ENCODE peak calls at places on chromosomes 5 and 9, in five cellular contexts. One of them, this sample, is unnamed.

GRCh38 chr9:76313771-76314170 is 80.5 kb downstream of the RFK start:
- DNase-seq in coronary artery: no peak
- DNase-seq in IMR-90: no peak
- DNase-seq in adrenal gland: no peak
- DNase-seq in epithelial cell of proximal tubule: no peak
- DNase-seq in this sample: no peak

GRCh38 chr5:62600560-62601252 is 22.1 kb downstream of the LRRC70 start:
- DNase-seq in coronary artery: no peak
- DNase-seq in IMR-90: no peak
- DNase-seq in adrenal gland: no peak
- DNase-seq in epithelial cell of proximal tubule: no peak
- DNase-seq in this sample: no peak

GRCh38 chr5:89932771-89933181 is 476.8 kb downstream of the CETN3 start:
- DNase-seq in coronary artery: no peak
- DNase-seq in IMR-90: no peak
- DNase-seq in adrenal gland: no peak
- DNase-seq in epithelial cell of proximal tubule: no peak
- DNase-seq in this sample: no peak

GRCh38 chr9:71755869-71756268 is 12.4 kb downstream of the CEMIP2 start:
- DNase-seq in coronary artery: no peak
- DNase-seq in IMR-90: no peak
- DNase-seq in adrenal gland: no peak
- DNase-seq in epithelial cell of proximal tubule: no peak
- DNase-seq in this sample: no peak

GRCh38 chr9:88811511-88811910 is 179.8 kb upstream of the S1PR3 start:
- DNase-seq in coronary artery: peak
- DNase-seq in IMR-90: no peak
- DNase-seq in adrenal gland: no peak
- DNase-seq in epithelial cell of proximal tubule: no peak
- DNase-seq in this sample: no peak

GRCh38 chr5:95043234-95043633 is 241.7 kb downstream of the MCTP1 start:
- DNase-seq in coronary artery: no peak
- DNase-seq in IMR-90: no peak
- DNase-seq in adrenal gland: no peak
- DNase-seq in epithelial cell of proximal tubule: no peak
- DNase-seq in this sample: no peak

GRCh38 chr5:124262443-124262842 is 484.0 kb downstream of the ZNF608 start:
- DNase-seq in coronary artery: no peak
- DNase-seq in IMR-90: no peak
- DNase-seq in adrenal gland: no peak
- DNase-seq in epithelial cell of proximal tubule: no peak
- DNase-seq in this sample: no peak

GRCh38 chr9:97510797-97511761 is 9.6 kb downstream of the TMOD1 start:
- DNase-seq in coronary artery: no peak
- DNase-seq in IMR-90: peak
- DNase-seq in adrenal gland: no peak
- DNase-seq in epithelial cell of proximal tubule: peak
- DNase-seq in this sample: peak

GRCh38 chr5:4555739-4556285 is 584.3 kb upstream of the ADAMTS16 start:
- DNase-seq in coronary artery: no peak
- DNase-seq in IMR-90: no peak
- DNase-seq in adrenal gland: no peak
- DNase-seq in epithelial cell of proximal tubule: no peak
- DNase-seq in this sample: no peak

GRCh38 chr5:137792291-137792690 is 38.1 kb upstream of the HNRNPA0 start:
- DNase-seq in coronary artery: no peak
- DNase-seq in IMR-90: no peak
- DNase-seq in adrenal gland: no peak
- DNase-seq in epithelial cell of proximal tubule: peak
- DNase-seq in this sample: no peak

GRCh38 chr5:29263836-29264235 is 1929.7 kb upstream of the CDH6 start:
- DNase-seq in coronary artery: no peak
- DNase-seq in IMR-90: no peak
- DNase-seq in adrenal gland: no peak
- DNase-seq in epithelial cell of proximal tubule: no peak
- DNase-seq in this sample: no peak

GRCh38 chr9:70802206-70802605 is 319.2 kb downstream of the TRPM3 start:
- DNase-seq in coronary artery: no peak
- DNase-seq in IMR-90: no peak
- DNase-seq in adrenal gland: no peak
- DNase-seq in epithelial cell of proximal tubule: no peak
- DNase-seq in this sample: no peak

GRCh38 chr5:135462304-135462703 is 10.2 kb upstream of the TIFAB start:
- DNase-seq in coronary artery: no peak
- DNase-seq in IMR-90: peak
- DNase-seq in adrenal gland: peak
- DNase-seq in epithelial cell of proximal tubule: no peak
- DNase-seq in this sample: no peak

GRCh38 chr9:113705938-113706519 is 170.1 kb upstream of the ZNF618 start:
- DNase-seq in coronary artery: peak
- DNase-seq in IMR-90: no peak
- DNase-seq in adrenal gland: no peak
- DNase-seq in epithelial cell of proximal tubule: peak
- DNase-seq in this sample: peak

GRCh38 chr5:131396015-131396414 is 132.2 kb downstream of the CDC42SE2 start:
- DNase-seq in coronary artery: no peak
- DNase-seq in IMR-90: no peak
- DNase-seq in adrenal gland: no peak
- DNase-seq in epithelial cell of proximal tubule: no peak
- DNase-seq in this sample: no peak

GRCh38 chr5:136750507-136750906 is 385.2 kb upstream of the TRPC7 start:
- DNase-seq in coronary artery: no peak
- DNase-seq in IMR-90: no peak
- DNase-seq in adrenal gland: no peak
- DNase-seq in epithelial cell of proximal tubule: no peak
- DNase-seq in this sample: no peak

GRCh38 chr5:84568171-84568570 is 183.5 kb upstream of the EDIL3 start:
- DNase-seq in coronary artery: no peak
- DNase-seq in IMR-90: no peak
- DNase-seq in adrenal gland: no peak
- DNase-seq in epithelial cell of proximal tubule: no peak
- DNase-seq in this sample: no peak

GRCh38 chr9:131138676-131139075 is 13.3 kb downstream of the NUP214 start:
- DNase-seq in coronary artery: no peak
- DNase-seq in IMR-90: no peak
- DNase-seq in adrenal gland: no peak
- DNase-seq in epithelial cell of proximal tubule: no peak
- DNase-seq in this sample: no peak

GRCh38 chr5:77249475-77249874 is 39.0 kb downstream of the PDE8B start:
- DNase-seq in coronary artery: no peak
- DNase-seq in IMR-90: no peak
- DNase-seq in adrenal gland: no peak
- DNase-seq in epithelial cell of proximal tubule: no peak
- DNase-seq in this sample: no peak

GRCh38 chr5:142095035-142095434 is 13.5 kb upstream of the NDFIP1 start:
- DNase-seq in coronary artery: no peak
- DNase-seq in IMR-90: no peak
- DNase-seq in adrenal gland: no peak
- DNase-seq in epithelial cell of proximal tubule: no peak
- DNase-seq in this sample: no peak

GRCh38 chr5:60248900-60249299 is 355.4 kb upstream of the PDE4D start:
- DNase-seq in coronary artery: no peak
- DNase-seq in IMR-90: no peak
- DNase-seq in adrenal gland: peak
- DNase-seq in epithelial cell of proximal tubule: no peak
- DNase-seq in this sample: no peak

GRCh38 chr9:98482248-98482647 is 226.5 kb downstream of the GABBR2 start:
- DNase-seq in coronary artery: no peak
- DNase-seq in IMR-90: no peak
- DNase-seq in adrenal gland: no peak
- DNase-seq in epithelial cell of proximal tubule: no peak
- DNase-seq in this sample: no peak

GRCh38 chr9:101465330-101465915 is 29.8 kb upstream of the ALDOB start:
- DNase-seq in coronary artery: no peak
- DNase-seq in IMR-90: peak
- DNase-seq in adrenal gland: peak
- DNase-seq in epithelial cell of proximal tubule: no peak
- DNase-seq in this sample: no peak

GRCh38 chr9:133677126-133678010 is 41.2 kb downstream of the DBH start:
- DNase-seq in coronary artery: no peak
- DNase-seq in IMR-90: no peak
- DNase-seq in adrenal gland: no peak
- DNase-seq in epithelial cell of proximal tubule: no peak
- DNase-seq in this sample: no peak

GRCh38 chr5:134948929-134949328 is 18.8 kb upstream of the CATSPER3 start:
- DNase-seq in coronary artery: no peak
- DNase-seq in IMR-90: peak
- DNase-seq in adrenal gland: no peak
- DNase-seq in epithelial cell of proximal tubule: no peak
- DNase-seq in this sample: no peak

GRCh38 chr9:4798281-4798680 is 5.5 kb downstream of the RCL1 start:
- DNase-seq in coronary artery: no peak
- DNase-seq in IMR-90: no peak
- DNase-seq in adrenal gland: no peak
- DNase-seq in epithelial cell of proximal tubule: no peak
- DNase-seq in this sample: no peak

GRCh38 chr9:23824241-23825142 is 1.5 kb downstream of the ELAVL2 start:
- DNase-seq in coronary artery: no peak
- DNase-seq in IMR-90: no peak
- DNase-seq in adrenal gland: no peak
- DNase-seq in epithelial cell of proximal tubule: no peak
- DNase-seq in this sample: no peak

GRCh38 chr9:131744171-131744714 is 4.4 kb upstream of the RAPGEF1 start:
- DNase-seq in coronary artery: no peak
- DNase-seq in IMR-90: peak
- DNase-seq in adrenal gland: no peak
- DNase-seq in epithelial cell of proximal tubule: no peak
- DNase-seq in this sample: no peak

GRCh38 chr5:1351156-1351555 is 6.3 kb upstream of the CLPTM1L start:
- DNase-seq in coronary artery: no peak
- DNase-seq in IMR-90: no peak
- DNase-seq in adrenal gland: no peak
- DNase-seq in epithelial cell of proximal tubule: no peak
- DNase-seq in this sample: no peak

GRCh38 chr5:1039706-1040260 is 31.2 kb downstream of the NKD2 start:
- DNase-seq in coronary artery: no peak
- DNase-seq in IMR-90: no peak
- DNase-seq in adrenal gland: no peak
- DNase-seq in epithelial cell of proximal tubule: no peak
- DNase-seq in this sample: no peak

GRCh38 chr5:142613231-142613630 is 72.7 kb downstream of the FGF1 start:
- DNase-seq in coronary artery: no peak
- DNase-seq in IMR-90: peak
- DNase-seq in adrenal gland: no peak
- DNase-seq in epithelial cell of proximal tubule: no peak
- DNase-seq in this sample: no peak

GRCh38 chr5:122457178-122457826 is 145.3 kb downstream of the SNCAIP start:
- DNase-seq in coronary artery: no peak
- DNase-seq in IMR-90: no peak
- DNase-seq in adrenal gland: no peak
- DNase-seq in epithelial cell of proximal tubule: no peak
- DNase-seq in this sample: no peak

GRCh38 chr9:37944671-37945481 is 40.9 kb upstream of the SLC25A51 start:
- DNase-seq in coronary artery: no peak
- DNase-seq in IMR-90: peak
- DNase-seq in adrenal gland: no peak
- DNase-seq in epithelial cell of proximal tubule: no peak
- DNase-seq in this sample: no peak

DNA sequence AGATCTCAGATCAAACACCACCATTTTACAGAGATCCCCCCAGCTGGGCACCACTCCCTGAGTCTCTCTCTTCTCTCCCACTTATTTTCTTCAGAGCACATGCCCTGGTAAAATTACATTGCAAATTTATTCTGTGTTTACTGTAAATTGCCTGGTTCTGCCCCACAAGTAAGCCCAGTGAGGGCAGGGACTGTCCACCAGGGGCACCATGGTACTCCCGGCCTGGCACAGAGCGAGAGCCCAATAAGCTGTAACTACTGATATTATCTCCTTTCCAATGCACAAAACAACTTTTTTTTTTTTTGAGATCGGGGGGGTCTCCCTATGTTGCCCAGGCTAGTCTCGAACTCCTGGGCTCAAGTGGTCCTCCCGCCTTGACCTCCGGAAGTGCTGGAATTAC is 123.0 kb downstream of the PAX5 start:
- DNase-seq in coronary artery: no peak
- DNase-seq in IMR-90: no peak
- DNase-seq in adrenal gland: no peak
- DNase-seq in epithelial cell of proximal tubule: no peak
- DNase-seq in this sample: no peak
- TF ChIP-seq CTCF in coronary artery: no peak
- TF ChIP-seq CTCF in IMR-90: no peak
- TF ChIP-seq CTCF in adrenal gland: no peak
- TF ChIP-seq CTCF in epithelial cell of proximal tubule: no peak
- TF ChIP-seq CTCF in this sample: no peak

DNA sequence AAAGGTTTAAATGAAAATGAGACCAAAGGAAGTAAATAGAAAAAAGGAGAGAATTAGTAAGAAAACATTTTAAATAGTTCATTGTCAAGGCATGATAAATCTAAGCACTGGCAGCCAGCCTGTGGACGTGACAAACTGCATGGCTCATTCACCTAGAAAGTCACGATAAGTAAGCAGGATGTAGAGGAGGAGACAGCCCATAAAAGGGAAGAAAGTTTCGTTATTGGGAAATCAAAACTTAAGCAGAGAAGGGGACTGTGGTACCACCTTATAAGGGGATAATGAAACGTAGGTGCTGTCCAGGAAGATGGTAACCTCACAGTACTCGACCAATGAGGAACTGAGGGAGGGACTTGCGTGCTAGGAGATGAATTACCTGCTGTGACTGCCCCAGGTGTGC is 494.5 kb upstream of the GRAMD2B start:
- DNase-seq in coronary artery: no peak
- DNase-seq in IMR-90: no peak
- DNase-seq in adrenal gland: no peak
- DNase-seq in epithelial cell of proximal tubule: no peak
- DNase-seq in this sample: no peak
- TF ChIP-seq CTCF in coronary artery: no peak
- TF ChIP-seq CTCF in IMR-90: no peak
- TF ChIP-seq CTCF in adrenal gland: no peak
- TF ChIP-seq CTCF in epithelial cell of proximal tubule: no peak
- TF ChIP-seq CTCF in this sample: no peak

DNA sequence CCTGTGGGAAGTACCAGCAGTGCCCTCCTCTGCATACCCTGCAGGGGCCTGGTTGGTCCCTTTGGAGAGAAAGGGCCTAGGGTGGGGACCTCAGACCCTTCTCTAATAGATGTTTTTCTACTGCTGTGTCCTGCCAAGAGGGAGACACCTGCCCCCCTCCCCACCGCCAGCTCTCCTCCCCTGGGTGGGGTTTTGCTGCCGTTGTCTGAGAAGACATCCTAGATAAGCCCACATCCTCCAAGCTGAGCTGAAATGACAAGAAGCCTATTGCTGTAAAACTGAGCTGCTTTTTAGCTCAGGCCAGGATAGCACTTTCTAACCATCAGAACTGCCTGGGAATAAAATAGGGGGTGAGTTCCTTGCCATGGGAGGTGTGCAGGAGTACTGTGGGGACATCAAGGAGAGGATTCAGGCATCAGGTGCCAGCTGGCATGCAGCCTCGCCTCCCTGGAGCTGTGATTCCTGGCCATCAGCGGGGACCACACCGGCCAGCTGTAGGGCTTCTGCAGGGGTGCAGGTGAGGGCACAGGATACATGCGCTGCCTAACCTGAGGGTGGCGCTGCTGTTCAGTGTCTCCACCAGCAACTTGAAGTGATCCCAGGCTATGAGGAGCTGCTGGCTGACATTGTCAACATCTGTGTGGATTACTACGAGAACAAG is 37.9 kb downstream of the CYFIP2 start:
- DNase-seq in coronary artery: no peak
- DNase-seq in IMR-90: no peak
- DNase-seq in adrenal gland: no peak
- DNase-seq in epithelial cell of proximal tubule: no peak
- DNase-seq in this sample: no peak
- TF ChIP-seq CTCF in coronary artery: no peak
- TF ChIP-seq CTCF in IMR-90: peak
- TF ChIP-seq CTCF in adrenal gland: no peak
- TF ChIP-seq CTCF in epithelial cell of proximal tubule: peak
- TF ChIP-seq CTCF in this sample: no peak

GRCh38 chr5:162607879-162608278 is 540.3 kb downstream of the GABRG2 start:
- DNase-seq in coronary artery: no peak
- DNase-seq in IMR-90: no peak
- DNase-seq in adrenal gland: no peak
- DNase-seq in epithelial cell of proximal tubule: no peak
- DNase-seq in this sample: no peak
- TF ChIP-seq CTCF in coronary artery: no peak
- TF ChIP-seq CTCF in IMR-90: no peak
- TF ChIP-seq CTCF in adrenal gland: no peak
- TF ChIP-seq CTCF in epithelial cell of proximal tubule: peak
- TF ChIP-seq CTCF in this sample: peak

This sample was measured in osteocyte.